ENCODE peak calls at places on chromosomes 16 and 17, in seven cellular contexts. Q is uterus, P is PC-9, Z is fibroblast of lung, A is tibial artery, U is stomach, F is cardiac muscle cell. I is an unnamed sample.

GRCh38 chr17:52648995-52649394 is 490.5 kb upstream of the CA10 start:
- DNase-seq in P (no peak), A (no peak), Z (no peak), F (no peak), U (no peak), Q (no peak), I (no peak)

GRCh38 chr17:44159519-44160210 is 10.8 kb upstream of the ASB16 start:
- DNase-seq in U (no peak), F (peak; percentile 51), A (no peak), Z (peak; percentile 35), Q (no peak), P (no peak), I (no peak)

GRCh38 chr17:51018541-51018940 is 102.1 kb downstream of the SPAG9 start:
- DNase-seq in Z (no peak), A (no peak), Q (no peak), U (no peak), P (no peak), F (no peak), I (no peak)

GRCh38 chr17:301681-302299 is 50.8 kb downstream of the RPH3AL start:
- DNase-seq in U (no peak), Q (no peak), A (no peak), F (peak; percentile 54), Z (no peak), P (peak; percentile 4), I (peak; percentile 73)

GRCh38 chr16:28820016-28820415 is 2.8 kb upstream of the ATXN2L start:
- DNase-seq in P (no peak), U (no peak), A (no peak), Q (no peak), F (no peak), Z (no peak), I (peak; percentile 23)

GRCh38 chr17:633641-634091 is 81.0 kb downstream of the VPS53 start:
- DNase-seq in Q (peak; percentile 39), Z (no peak), A (peak; percentile 48), U (no peak), P (no peak), F (peak; percentile 57), I (no peak)

GRCh38 chr17:78661092-78661770 is 84.0 kb upstream of the DNAH17 start:
- DNase-seq in P (peak; percentile 40), A (no peak), Z (no peak), Q (no peak), F (no peak), U (no peak), I (no peak)

GRCh38 chr16:20660325-20660724 is 37.2 kb downstream of the ACSM1 start:
- DNase-seq in F (no peak), A (no peak), U (peak; percentile 50), P (no peak), Q (no peak), Z (no peak), I (no peak)

GRCh38 chr17:7413346-7413985 is 5.8 kb downstream of the NLGN2 start:
- DNase-seq in A (no peak), U (no peak), P (no peak), Z (no peak), F (peak; percentile 37), Q (no peak), I (no peak)

GRCh38 chr17:42051645-42052044 is 1.2 kb upstream of the C17orf113 start:
- DNase-seq in A (no peak), F (no peak), U (no peak), Q (no peak), Z (no peak), P (no peak), I (no peak)

GRCh38 chr17:38906429-38907172 is 18.8 kb upstream of the LASP1NB start:
- DNase-seq in A (peak; percentile 9), F (no peak), U (no peak), P (no peak), Z (no peak), Q (no peak), I (no peak)

GRCh38 chr16:50992366-50993032 is 158.6 kb downstream of the SALL1 start:
- DNase-seq in F (no peak), Q (no peak), Z (no peak), A (no peak), P (no peak), U (no peak), I (no peak)

GRCh38 chr17:19672009-19672837 is 23.7 kb downstream of the ALDH3A2 start:
- DNase-seq in Q (no peak), F (no peak), U (peak; percentile 62), A (peak; percentile 43), Z (peak; percentile 25), P (no peak), I (no peak)

GRCh38 chr17:14211246-14211645 is 25.4 kb downstream of the CDRT15 start:
- DNase-seq in P (no peak), Q (no peak), U (no peak), F (no peak), A (no peak), Z (no peak), I (no peak)

GRCh38 chr17:30433514-30433913 is 43.7 kb upstream of the GOSR1 start:
- DNase-seq in Q (no peak), P (peak; percentile 75), U (peak; percentile 29), Z (peak; percentile 93), F (peak; percentile 95), A (no peak), I (no peak)

GRCh38 chr16:54283735-54284318 is 2.8 kb downstream of the IRX3 start:
- DNase-seq in U (no peak), F (peak; percentile 31), A (no peak), Q (no peak), P (no peak), Z (no peak), I (no peak)

GRCh38 chr16:59148756-59149155 is 414.6 kb upstream of the GOT2 start:
- DNase-seq in Z (no peak), U (no peak), A (no peak), P (no peak), F (no peak), Q (no peak), I (no peak)

GRCh38 chr16:50841081-50841886 is 99.4 kb downstream of the CYLD start:
- DNase-seq in Q (no peak), Z (no peak), P (no peak), F (peak; percentile 47), A (no peak), U (no peak), I (no peak)

GRCh38 chr17:44983563-44983962 is 15.5 kb upstream of the C1QL1 start:
- DNase-seq in Q (no peak), A (no peak), F (no peak), Z (no peak), P (no peak), U (no peak), I (no peak)

GRCh38 chr17:81337449-81337848 is 42.3 kb upstream of the SLC38A10 start:
- DNase-seq in F (no peak), Q (no peak), U (peak; percentile 81), P (no peak), Z (no peak), A (no peak), I (no peak)

GRCh38 chr16:31250782-31251384 is 8.9 kb upstream of the ITGAM start:
- DNase-seq in P (no peak), U (no peak), Q (no peak), A (no peak), Z (no peak), F (no peak), I (no peak)

GRCh38 chr16:81900456-81900855 is 110.8 kb downstream of the SDR42E1 start:
- DNase-seq in A (no peak), U (no peak), Z (no peak), P (no peak), Q (no peak), F (no peak), I (no peak)

GRCh38 chr17:69401251-69401650 is 13.2 kb upstream of the MAP2K6 start:
- DNase-seq in P (no peak), Q (no peak), U (no peak), A (no peak), F (no peak), Z (no peak), I (no peak)

GRCh38 chr17:60149691-60150582 is at the start of gene CA4:
- DNase-seq in A (no peak), F (no peak), Q (no peak), Z (no peak), P (no peak), U (no peak), I (no peak)

GRCh38 chr17:57939797-57940196 is 15.4 kb downstream of the CUEDC1 start:
- DNase-seq in P (no peak), Z (no peak), F (no peak), A (no peak), U (no peak), Q (no peak), I (peak; percentile 71)

GRCh38 chr17:9024497-9024896 is 3.2 kb downstream of the NTN1 start:
- DNase-seq in Q (no peak), Z (no peak), P (no peak), A (no peak), F (no peak), U (no peak), I (no peak)
- H3K4me3 ChIP-seq in Q (no peak overlapping the region), Z (no peak overlapping the region), P (no peak overlapping the region), A (no peak overlapping the region), F (no peak overlapping the region), U (peak overlapping the region; percentile 60), I (peak overlapping the region; percentile 55)

GRCh38 chr17:77146882-77147281 is 6.1 kb downstream of the SEC14L1 start:
- DNase-seq in A (no peak), F (no peak), Z (no peak), U (peak; percentile 83), Q (no peak), P (no peak), I (no peak)
- H3K36me3 ChIP-seq in A (peaks cover 5% of the 10 kb centered on the region), F (peaks cover 7% of the 10 kb centered on the region), Z (peaks cover 2% of the 10 kb centered on the region), U (peaks cover 58% of the 10 kb centered on the region), Q (no peaks in the 10 kb centered on the region), P (peaks cover 19% of the 10 kb centered on the region), I (no peaks in the 10 kb centered on the region)

GRCh38 chr16:71570143-71570542 is 6.7 kb downstream of the TAT start:
- DNase-seq in Z (no peak), Q (no peak), F (no peak), U (no peak), P (no peak), A (no peak), I (no peak)
- H3K4me1 ChIP-seq in Z (no peaks in the 10 kb centered on the region), Q (no peaks in the 10 kb centered on the region), F (peaks cover 10% of the 10 kb centered on the region), U (peaks cover 11% of the 10 kb centered on the region), P (peaks cover 7% of the 10 kb centered on the region), A (no peaks in the 10 kb centered on the region), I (no peaks in the 10 kb centered on the region)

GRCh38 chr17:46009681-46010596 is 10.9 kb downstream of the STH start:
- DNase-seq in P (no peak), U (no peak), Z (peak; percentile 40), F (no peak), Q (no peak), A (no peak), I (no peak)
- H3K4me3 ChIP-seq in P (no peak overlapping the region), U (no peak overlapping the region), Z (no peak overlapping the region), F (no peak overlapping the region), Q (no peak overlapping the region), A (no peak overlapping the region), I (no peak overlapping the region)

GRCh38 chr16:89582614-89583196 is 7.1 kb downstream of the CPNE7 start:
- DNase-seq in F (no peak), A (no peak), U (no peak), Z (no peak), Q (no peak), P (no peak), I (no peak)
- H3K36me3 ChIP-seq in F (no peaks in the 10 kb centered on the region), A (no peaks in the 10 kb centered on the region), U (no peaks in the 10 kb centered on the region), Z (peaks cover 8% of the 10 kb centered on the region), Q (no peaks in the 10 kb centered on the region), P (peaks cover 6% of the 10 kb centered on the region), I (no peaks in the 10 kb centered on the region)

DNA sequence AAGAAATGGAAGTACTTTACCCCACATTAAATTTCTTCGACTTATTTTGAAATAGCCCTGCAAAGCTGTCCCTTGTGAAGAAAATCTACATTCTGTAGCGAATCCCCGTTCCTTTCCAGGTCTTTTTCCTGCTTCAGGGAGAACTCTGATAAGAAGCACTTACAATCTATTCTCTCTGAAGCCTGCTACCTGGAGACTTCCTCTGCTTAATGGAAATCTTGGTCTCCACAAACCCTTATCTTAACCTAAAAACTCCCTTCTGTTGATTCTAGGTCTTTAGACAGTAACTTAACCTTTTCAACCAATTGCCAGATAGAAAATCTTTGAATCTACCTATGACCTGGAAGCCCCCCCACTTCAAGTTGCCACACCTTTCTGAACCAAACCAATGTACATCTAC is 1.6 kb upstream of the CYBC1 start:
- DNase-seq in F (no peak), P (no peak), Z (no peak), Q (no peak), A (no peak), U (no peak), I (no peak)
- H3K4me1 ChIP-seq in F (peaks cover 4% of the 10 kb centered on the region), P (peaks cover 14% of the 10 kb centered on the region), Z (peaks cover 6% of the 10 kb centered on the region), Q (no peaks in the 10 kb centered on the region), A (peaks cover 29% of the 10 kb centered on the region), U (peaks cover 20% of the 10 kb centered on the region), I (no peaks in the 10 kb centered on the region)

I was measured in aorta.